ENCODE peak calls at places on chromosomes 5 and 9, in nine cellular contexts. One of them, this sample, is unnamed.

GRCh38 chr9:70589571-70590263 is 175.3 kb upstream of the KLF9 start:
- DNase-seq in HepG2: no peak
- DNase-seq in stomach: no peak
- DNase-seq in CD8-positive, alpha-beta T cell: no peak
- DNase-seq in GM12864: no peak
- DNase-seq in body of pancreas: peak; percentile 32
- DNase-seq in ovary: no peak
- DNase-seq in breast epithelium: no peak
- DNase-seq in AG04450: no peak
- DNase-seq in this sample: no peak

GRCh38 chr5:149392718-149393117 is 13.6 kb upstream of the IL17B start:
- DNase-seq in HepG2: no peak
- DNase-seq in stomach: no peak
- DNase-seq in CD8-positive, alpha-beta T cell: no peak
- DNase-seq in GM12864: no peak
- DNase-seq in body of pancreas: no peak
- DNase-seq in ovary: no peak
- DNase-seq in breast epithelium: no peak
- DNase-seq in AG04450: no peak
- DNase-seq in this sample: no peak

GRCh38 chr9:112239284-112239683 is 64.2 kb upstream of the SUSD1 start:
- DNase-seq in HepG2: no peak
- DNase-seq in stomach: no peak
- DNase-seq in CD8-positive, alpha-beta T cell: no peak
- DNase-seq in GM12864: no peak
- DNase-seq in body of pancreas: no peak
- DNase-seq in ovary: no peak
- DNase-seq in breast epithelium: no peak
- DNase-seq in AG04450: no peak
- DNase-seq in this sample: no peak

GRCh38 chr5:173963867-173964429 is 25.0 kb upstream of the C5orf47 start:
- DNase-seq in HepG2: no peak
- DNase-seq in stomach: no peak
- DNase-seq in CD8-positive, alpha-beta T cell: no peak
- DNase-seq in GM12864: no peak
- DNase-seq in body of pancreas: no peak
- DNase-seq in ovary: no peak
- DNase-seq in breast epithelium: no peak
- DNase-seq in AG04450: no peak
- DNase-seq in this sample: no peak

GRCh38 chr9:135240871-135241311 is 153.4 kb downstream of the OLFM1 start:
- DNase-seq in HepG2: no peak
- DNase-seq in stomach: no peak
- DNase-seq in CD8-positive, alpha-beta T cell: no peak
- DNase-seq in GM12864: no peak
- DNase-seq in body of pancreas: no peak
- DNase-seq in ovary: no peak
- DNase-seq in breast epithelium: no peak
- DNase-seq in AG04450: no peak
- DNase-seq in this sample: no peak

GRCh38 chr9:108125541-108125940 is 636.0 kb upstream of the KLF4 start:
- DNase-seq in HepG2: no peak
- DNase-seq in stomach: no peak
- DNase-seq in CD8-positive, alpha-beta T cell: no peak
- DNase-seq in GM12864: no peak
- DNase-seq in body of pancreas: no peak
- DNase-seq in ovary: no peak
- DNase-seq in breast epithelium: no peak
- DNase-seq in AG04450: no peak
- DNase-seq in this sample: no peak

GRCh38 chr5:112434650-112435049 is 15.6 kb upstream of the EPB41L4A start:
- DNase-seq in HepG2: no peak
- DNase-seq in stomach: no peak
- DNase-seq in CD8-positive, alpha-beta T cell: no peak
- DNase-seq in GM12864: no peak
- DNase-seq in body of pancreas: no peak
- DNase-seq in ovary: no peak
- DNase-seq in breast epithelium: no peak
- DNase-seq in AG04450: no peak
- DNase-seq in this sample: no peak

GRCh38 chr5:13946111-13946510 is 1.6 kb upstream of the DNAH5 start:
- DNase-seq in HepG2: no peak
- DNase-seq in stomach: no peak
- DNase-seq in CD8-positive, alpha-beta T cell: no peak
- DNase-seq in GM12864: no peak
- DNase-seq in body of pancreas: no peak
- DNase-seq in ovary: no peak
- DNase-seq in breast epithelium: peak; percentile 74
- DNase-seq in AG04450: no peak
- DNase-seq in this sample: no peak

GRCh38 chr5:96936431-96937221 is 746 bp downstream of the LNPEP start:
- DNase-seq in HepG2: peak; percentile 19
- DNase-seq in stomach: peak; percentile 46
- DNase-seq in CD8-positive, alpha-beta T cell: peak; percentile 42
- DNase-seq in GM12864: peak; percentile 49
- DNase-seq in body of pancreas: peak; percentile 38
- DNase-seq in ovary: peak; percentile 40
- DNase-seq in breast epithelium: no peak
- DNase-seq in AG04450: no peak
- DNase-seq in this sample: peak; percentile 28

GRCh38 chr9:34578241-34579096 is 11.1 kb downstream of the CNTFR start:
- DNase-seq in HepG2: no peak
- DNase-seq in stomach: no peak
- DNase-seq in CD8-positive, alpha-beta T cell: no peak
- DNase-seq in GM12864: no peak
- DNase-seq in body of pancreas: no peak
- DNase-seq in ovary: no peak
- DNase-seq in breast epithelium: no peak
- DNase-seq in AG04450: no peak
- DNase-seq in this sample: no peak

GRCh38 chr9:112615584-112616271 is 102.2 kb downstream of the INIP start:
- DNase-seq in HepG2: no peak
- DNase-seq in stomach: no peak
- DNase-seq in CD8-positive, alpha-beta T cell: no peak
- DNase-seq in GM12864: no peak
- DNase-seq in body of pancreas: no peak
- DNase-seq in ovary: no peak
- DNase-seq in breast epithelium: no peak
- DNase-seq in AG04450: peak; percentile 0
- DNase-seq in this sample: no peak

GRCh38 chr5:143177263-143177994 is 226.1 kb downstream of the NR3C1 start:
- DNase-seq in HepG2: no peak
- DNase-seq in stomach: peak; percentile 65
- DNase-seq in CD8-positive, alpha-beta T cell: no peak
- DNase-seq in GM12864: no peak
- DNase-seq in body of pancreas: no peak
- DNase-seq in ovary: no peak
- DNase-seq in breast epithelium: no peak
- DNase-seq in AG04450: peak; percentile 98
- DNase-seq in this sample: no peak

GRCh38 chr5:74851684-74852353 is 14.4 kb downstream of the FAM169A start:
- DNase-seq in HepG2: no peak
- DNase-seq in stomach: no peak
- DNase-seq in CD8-positive, alpha-beta T cell: no peak
- DNase-seq in GM12864: no peak
- DNase-seq in body of pancreas: no peak
- DNase-seq in ovary: no peak
- DNase-seq in breast epithelium: no peak
- DNase-seq in AG04450: no peak
- DNase-seq in this sample: no peak

GRCh38 chr5:15791274-15791673 is 291.3 kb downstream of the FBXL7 start:
- DNase-seq in HepG2: no peak
- DNase-seq in stomach: no peak
- DNase-seq in CD8-positive, alpha-beta T cell: no peak
- DNase-seq in GM12864: no peak
- DNase-seq in body of pancreas: no peak
- DNase-seq in ovary: no peak
- DNase-seq in breast epithelium: no peak
- DNase-seq in AG04450: no peak
- DNase-seq in this sample: no peak

GRCh38 chr9:18138676-18139075 is 335.3 kb upstream of the ADAMTSL1 start:
- DNase-seq in HepG2: no peak
- DNase-seq in stomach: no peak
- DNase-seq in CD8-positive, alpha-beta T cell: no peak
- DNase-seq in GM12864: no peak
- DNase-seq in body of pancreas: no peak
- DNase-seq in ovary: no peak
- DNase-seq in breast epithelium: no peak
- DNase-seq in AG04450: no peak
- DNase-seq in this sample: no peak
- TF ChIP-seq CTCF in HepG2: no peak
- TF ChIP-seq CTCF in stomach: no peak
- TF ChIP-seq CTCF in CD8-positive, alpha-beta T cell: no peak
- TF ChIP-seq CTCF in GM12864: no peak
- TF ChIP-seq CTCF in body of pancreas: no peak
- TF ChIP-seq CTCF in ovary: no peak
- TF ChIP-seq CTCF in breast epithelium: no peak
- TF ChIP-seq CTCF in AG04450: no peak
- TF ChIP-seq CTCF in this sample: no peak

DNA sequence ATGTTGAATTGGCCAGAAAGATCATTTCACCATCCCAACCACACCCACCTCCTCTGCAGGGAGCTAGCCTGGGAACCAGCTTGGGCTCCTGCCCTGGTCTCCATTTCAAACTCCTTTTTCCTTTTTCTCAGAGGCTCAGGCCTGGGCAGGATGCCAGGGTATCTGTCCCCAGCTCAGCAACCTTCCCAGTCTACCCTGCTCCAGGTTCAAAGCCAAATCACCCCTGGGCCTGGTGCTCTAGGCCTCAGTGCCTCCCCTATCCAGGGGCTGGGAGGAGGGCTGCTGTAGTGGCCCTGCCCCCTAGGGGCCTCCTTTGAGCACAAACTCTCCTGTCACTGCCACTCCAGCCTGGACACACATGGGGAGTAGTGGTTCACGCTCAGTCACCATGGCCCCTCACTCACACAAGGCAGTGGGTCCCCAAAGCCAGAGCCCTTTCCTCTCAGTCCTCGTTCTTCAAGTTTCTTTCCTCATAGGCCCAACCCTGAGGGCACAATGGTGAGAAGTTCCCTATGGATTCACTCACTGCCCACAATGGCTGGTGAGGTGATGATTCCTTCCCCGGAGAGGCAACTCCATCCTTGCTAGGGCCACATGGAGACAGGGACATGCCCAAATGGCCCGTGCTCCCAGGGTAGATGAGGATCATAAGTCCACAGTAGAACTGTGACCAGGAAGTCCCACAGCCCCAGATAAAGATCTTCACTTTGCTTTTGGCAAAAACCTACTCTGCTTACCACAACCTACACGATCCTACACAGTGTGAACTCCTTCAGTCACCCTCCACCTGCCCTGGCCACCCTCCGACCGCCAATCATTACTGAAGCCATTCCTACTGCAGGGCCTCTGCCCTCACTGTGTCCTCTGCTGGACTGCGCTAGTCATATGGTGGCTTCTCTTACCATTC is 1.6 kb upstream of the ST6GALNAC4 start:
- DNase-seq in HepG2: no peak
- DNase-seq in stomach: no peak
- DNase-seq in CD8-positive, alpha-beta T cell: no peak
- DNase-seq in GM12864: no peak
- DNase-seq in body of pancreas: no peak
- DNase-seq in ovary: no peak
- DNase-seq in breast epithelium: no peak
- DNase-seq in AG04450: no peak
- DNase-seq in this sample: no peak
- TF ChIP-seq CTCF in HepG2: peak; percentile 76
- TF ChIP-seq CTCF in stomach: no peak
- TF ChIP-seq CTCF in CD8-positive, alpha-beta T cell: no peak
- TF ChIP-seq CTCF in GM12864: peak; percentile 42
- TF ChIP-seq CTCF in body of pancreas: no peak
- TF ChIP-seq CTCF in ovary: no peak
- TF ChIP-seq CTCF in breast epithelium: no peak
- TF ChIP-seq CTCF in AG04450: no peak
- TF ChIP-seq CTCF in this sample: peak; percentile 16

GRCh38 chr5:118545050-118545449 is 443.3 kb downstream of the DTWD2 start:
- DNase-seq in HepG2: no peak
- DNase-seq in stomach: no peak
- DNase-seq in CD8-positive, alpha-beta T cell: no peak
- DNase-seq in GM12864: no peak
- DNase-seq in body of pancreas: no peak
- DNase-seq in ovary: no peak
- DNase-seq in breast epithelium: no peak
- DNase-seq in AG04450: no peak
- DNase-seq in this sample: no peak

GRCh38 chr5:118551031-118551430 is 437.3 kb downstream of the DTWD2 start:
- DNase-seq in HepG2: no peak
- DNase-seq in stomach: no peak
- DNase-seq in CD8-positive, alpha-beta T cell: no peak
- DNase-seq in GM12864: no peak
- DNase-seq in body of pancreas: no peak
- DNase-seq in ovary: no peak
- DNase-seq in breast epithelium: no peak
- DNase-seq in AG04450: no peak
- DNase-seq in this sample: no peak

GRCh38 chr5:118553662-118554061 is 434.7 kb downstream of the DTWD2 start:
- DNase-seq in HepG2: no peak
- DNase-seq in stomach: no peak
- DNase-seq in CD8-positive, alpha-beta T cell: no peak
- DNase-seq in GM12864: no peak
- DNase-seq in body of pancreas: peak; percentile 35
- DNase-seq in ovary: no peak
- DNase-seq in breast epithelium: no peak
- DNase-seq in AG04450: no peak
- DNase-seq in this sample: no peak

GRCh38 chr5:118552731-118553360 is 435.5 kb downstream of the DTWD2 start:
- DNase-seq in HepG2: no peak
- DNase-seq in stomach: no peak
- DNase-seq in CD8-positive, alpha-beta T cell: no peak
- DNase-seq in GM12864: no peak
- DNase-seq in body of pancreas: no peak
- DNase-seq in ovary: no peak
- DNase-seq in breast epithelium: no peak
- DNase-seq in AG04450: no peak
- DNase-seq in this sample: no peak

DNA sequence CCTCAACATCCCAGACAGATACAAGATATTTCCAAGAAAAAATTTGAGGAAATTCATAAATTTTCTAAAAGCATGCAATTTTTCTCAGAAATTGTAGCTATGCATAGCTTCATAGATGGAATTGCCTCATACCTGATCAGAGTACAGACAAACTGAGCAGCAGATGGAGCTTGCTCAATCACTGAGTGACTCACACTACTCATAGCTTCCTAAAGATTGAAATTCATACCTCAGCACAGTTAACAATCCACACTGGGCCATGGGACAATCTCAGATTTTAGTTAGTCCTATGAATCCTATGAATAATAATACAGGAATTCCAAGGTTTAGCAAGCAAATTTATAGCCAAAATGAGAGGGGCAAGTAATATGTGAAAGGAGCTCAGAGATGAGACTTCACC is 439.6 kb downstream of the DTWD2 start:
- DNase-seq in HepG2: peak; percentile 10
- DNase-seq in stomach: no peak
- DNase-seq in CD8-positive, alpha-beta T cell: no peak
- DNase-seq in GM12864: no peak
- DNase-seq in body of pancreas: no peak
- DNase-seq in ovary: no peak
- DNase-seq in breast epithelium: no peak
- DNase-seq in AG04450: no peak
- DNase-seq in this sample: no peak
- TF ChIP-seq CTCF in HepG2: no peak
- TF ChIP-seq CTCF in stomach: no peak
- TF ChIP-seq CTCF in CD8-positive, alpha-beta T cell: no peak
- TF ChIP-seq CTCF in GM12864: no peak
- TF ChIP-seq CTCF in body of pancreas: no peak
- TF ChIP-seq CTCF in ovary: no peak
- TF ChIP-seq CTCF in breast epithelium: no peak
- TF ChIP-seq CTCF in AG04450: no peak
- TF ChIP-seq CTCF in this sample: no peak

GRCh38 chr5:135056316-135057030 is 22.4 kb upstream of the PITX1 start:
- DNase-seq in HepG2: no peak
- DNase-seq in stomach: no peak
- DNase-seq in CD8-positive, alpha-beta T cell: no peak
- DNase-seq in GM12864: no peak
- DNase-seq in body of pancreas: no peak
- DNase-seq in ovary: no peak
- DNase-seq in breast epithelium: no peak
- DNase-seq in AG04450: no peak
- DNase-seq in this sample: no peak
- TF ChIP-seq CTCF in HepG2: no peak
- TF ChIP-seq CTCF in stomach: no peak
- TF ChIP-seq CTCF in CD8-positive, alpha-beta T cell: no peak
- TF ChIP-seq CTCF in GM12864: no peak
- TF ChIP-seq CTCF in body of pancreas: no peak
- TF ChIP-seq CTCF in ovary: no peak
- TF ChIP-seq CTCF in breast epithelium: no peak
- TF ChIP-seq CTCF in AG04450: no peak
- TF ChIP-seq CTCF in this sample: no peak